ENCODE peak calls at places on chromosome 6, in eight cellular contexts. One of them, this sample, is unnamed.
A peak's percentile ranks its signal among the peaks of the same experiment; 100 is the strongest.

GRCh38 chr6:1923454-1923853 is 313.7 kb downstream of the FOXC1 start:
- DNase-seq in stimulated activated CD4-positive, alpha-beta T cell treated with anti-CD3 and anti-CD28 coated beads, Interleukin-15, amount 100 ng/mL, for 48 hours: no peak
- DNase-seq in PC-3: no peak
- DNase-seq in ovary: no peak
- DNase-seq in AG10803: no peak
- DNase-seq in activated CD8-positive, alpha-beta memory T cell treated with anti-CD3 and anti-CD28 coated beads, Interleukin-2, amount 10 ng/mL, durations not matched to agents 7 days and 5 days: no peak
- DNase-seq in AG08396: no peak
- DNase-seq in AG09309: no peak
- DNase-seq in this sample: no peak

GRCh38 chr6:106293113-106293512 is 32.4 kb downstream of the ATG5 start:
- DNase-seq in activated CD8-positive, alpha-beta memory T cell treated with anti-CD3 and anti-CD28 coated beads, Interleukin-2, amount 10 ng/mL, durations not matched to agents 7 days and 5 days: no peak
- DNase-seq in ovary: no peak
- DNase-seq in AG10803: no peak
- DNase-seq in AG08396: no peak
- DNase-seq in stimulated activated CD4-positive, alpha-beta T cell treated with anti-CD3 and anti-CD28 coated beads, Interleukin-15, amount 100 ng/mL, for 48 hours: no peak
- DNase-seq in AG09309: no peak
- DNase-seq in PC-3: no peak
- DNase-seq in this sample: no peak

GRCh38 chr6:169224185-169224695 is 29.4 kb downstream of the THBS2 start:
- DNase-seq in AG08396: peak; percentile 39
- DNase-seq in activated CD8-positive, alpha-beta memory T cell treated with anti-CD3 and anti-CD28 coated beads, Interleukin-2, amount 10 ng/mL, durations not matched to agents 7 days and 5 days: peak; percentile 21
- DNase-seq in stimulated activated CD4-positive, alpha-beta T cell treated with anti-CD3 and anti-CD28 coated beads, Interleukin-15, amount 100 ng/mL, for 48 hours: no peak
- DNase-seq in AG09309: peak; percentile 57
- DNase-seq in PC-3: no peak
- DNase-seq in ovary: peak; percentile 86
- DNase-seq in AG10803: peak; percentile 34
- DNase-seq in this sample: no peak

GRCh38 chr6:4460595-4461475 is 315.4 kb upstream of the CDYL start:
- DNase-seq in PC-3: no peak
- DNase-seq in stimulated activated CD4-positive, alpha-beta T cell treated with anti-CD3 and anti-CD28 coated beads, Interleukin-15, amount 100 ng/mL, for 48 hours: no peak
- DNase-seq in ovary: peak; percentile 75
- DNase-seq in activated CD8-positive, alpha-beta memory T cell treated with anti-CD3 and anti-CD28 coated beads, Interleukin-2, amount 10 ng/mL, durations not matched to agents 7 days and 5 days: no peak
- DNase-seq in AG10803: peak; percentile 76
- DNase-seq in AG09309: no peak
- DNase-seq in AG08396: peak; percentile 41
- DNase-seq in this sample: no peak

GRCh38 chr6:14396826-14397517 is 279.4 kb downstream of the CD83 start:
- DNase-seq in PC-3: peak; percentile 52
- DNase-seq in AG10803: peak; percentile 20
- DNase-seq in activated CD8-positive, alpha-beta memory T cell treated with anti-CD3 and anti-CD28 coated beads, Interleukin-2, amount 10 ng/mL, durations not matched to agents 7 days and 5 days: no peak
- DNase-seq in AG09309: no peak
- DNase-seq in stimulated activated CD4-positive, alpha-beta T cell treated with anti-CD3 and anti-CD28 coated beads, Interleukin-15, amount 100 ng/mL, for 48 hours: no peak
- DNase-seq in AG08396: peak; percentile 40
- DNase-seq in ovary: no peak
- DNase-seq in this sample: peak; percentile 82

GRCh38 chr6:77650098-77650663 is 2.7 kb upstream of the MEI4 start:
- DNase-seq in activated CD8-positive, alpha-beta memory T cell treated with anti-CD3 and anti-CD28 coated beads, Interleukin-2, amount 10 ng/mL, durations not matched to agents 7 days and 5 days: no peak
- DNase-seq in AG10803: no peak
- DNase-seq in stimulated activated CD4-positive, alpha-beta T cell treated with anti-CD3 and anti-CD28 coated beads, Interleukin-15, amount 100 ng/mL, for 48 hours: no peak
- DNase-seq in PC-3: no peak
- DNase-seq in ovary: peak; percentile 33
- DNase-seq in AG08396: no peak
- DNase-seq in AG09309: no peak
- DNase-seq in this sample: no peak

GRCh38 chr6:18022398-18023231 is 35.2 kb upstream of the KIF13A start:
- DNase-seq in ovary: no peak
- DNase-seq in AG09309: no peak
- DNase-seq in AG08396: peak; percentile 52
- DNase-seq in AG10803: peak; percentile 79
- DNase-seq in stimulated activated CD4-positive, alpha-beta T cell treated with anti-CD3 and anti-CD28 coated beads, Interleukin-15, amount 100 ng/mL, for 48 hours: no peak
- DNase-seq in activated CD8-positive, alpha-beta memory T cell treated with anti-CD3 and anti-CD28 coated beads, Interleukin-2, amount 10 ng/mL, durations not matched to agents 7 days and 5 days: no peak
- DNase-seq in PC-3: peak; percentile 44
- DNase-seq in this sample: no peak

GRCh38 chr6:45532626-45533258 is 155.0 kb upstream of the SUPT3H start:
- DNase-seq in AG10803: peak; percentile 72
- DNase-seq in stimulated activated CD4-positive, alpha-beta T cell treated with anti-CD3 and anti-CD28 coated beads, Interleukin-15, amount 100 ng/mL, for 48 hours: no peak
- DNase-seq in AG08396: no peak
- DNase-seq in ovary: no peak
- DNase-seq in AG09309: no peak
- DNase-seq in PC-3: no peak
- DNase-seq in activated CD8-positive, alpha-beta memory T cell treated with anti-CD3 and anti-CD28 coated beads, Interleukin-2, amount 10 ng/mL, durations not matched to agents 7 days and 5 days: no peak
- DNase-seq in this sample: no peak

GRCh38 chr6:97203343-97203742 is 79.7 kb downstream of the MMS22L start:
- DNase-seq in AG09309: no peak
- DNase-seq in stimulated activated CD4-positive, alpha-beta T cell treated with anti-CD3 and anti-CD28 coated beads, Interleukin-15, amount 100 ng/mL, for 48 hours: no peak
- DNase-seq in ovary: no peak
- DNase-seq in AG08396: peak; percentile 5
- DNase-seq in activated CD8-positive, alpha-beta memory T cell treated with anti-CD3 and anti-CD28 coated beads, Interleukin-2, amount 10 ng/mL, durations not matched to agents 7 days and 5 days: no peak
- DNase-seq in PC-3: no peak
- DNase-seq in AG10803: peak; percentile 8
- DNase-seq in this sample: no peak

GRCh38 chr6:397056-397455 is 5.5 kb downstream of the IRF4 start:
- DNase-seq in stimulated activated CD4-positive, alpha-beta T cell treated with anti-CD3 and anti-CD28 coated beads, Interleukin-15, amount 100 ng/mL, for 48 hours: no peak
- DNase-seq in AG09309: no peak
- DNase-seq in AG08396: no peak
- DNase-seq in ovary: no peak
- DNase-seq in activated CD8-positive, alpha-beta memory T cell treated with anti-CD3 and anti-CD28 coated beads, Interleukin-2, amount 10 ng/mL, durations not matched to agents 7 days and 5 days: peak; percentile 36
- DNase-seq in AG10803: no peak
- DNase-seq in PC-3: no peak
- DNase-seq in this sample: no peak

GRCh38 chr6:156963712-156964700 is 186.8 kb downstream of the ARID1B start:
- DNase-seq in AG09309: no peak
- DNase-seq in activated CD8-positive, alpha-beta memory T cell treated with anti-CD3 and anti-CD28 coated beads, Interleukin-2, amount 10 ng/mL, durations not matched to agents 7 days and 5 days: peak; percentile 65
- DNase-seq in AG10803: peak; percentile 61
- DNase-seq in PC-3: peak; percentile 58
- DNase-seq in ovary: no peak
- DNase-seq in stimulated activated CD4-positive, alpha-beta T cell treated with anti-CD3 and anti-CD28 coated beads, Interleukin-15, amount 100 ng/mL, for 48 hours: peak; percentile 43
- DNase-seq in AG08396: peak; percentile 39
- DNase-seq in this sample: peak; percentile 56

GRCh38 chr6:106141441-106142237 is 55.5 kb downstream of the PRDM1 start:
- DNase-seq in AG09309: no peak
- DNase-seq in AG10803: no peak
- DNase-seq in ovary: no peak
- DNase-seq in PC-3: peak; percentile 41
- DNase-seq in activated CD8-positive, alpha-beta memory T cell treated with anti-CD3 and anti-CD28 coated beads, Interleukin-2, amount 10 ng/mL, durations not matched to agents 7 days and 5 days: peak; percentile 85
- DNase-seq in stimulated activated CD4-positive, alpha-beta T cell treated with anti-CD3 and anti-CD28 coated beads, Interleukin-15, amount 100 ng/mL, for 48 hours: no peak
- DNase-seq in AG08396: no peak
- DNase-seq in this sample: no peak

GRCh38 chr6:33841070-33841469 is 37.3 kb upstream of the MLN start:
- DNase-seq in activated CD8-positive, alpha-beta memory T cell treated with anti-CD3 and anti-CD28 coated beads, Interleukin-2, amount 10 ng/mL, durations not matched to agents 7 days and 5 days: no peak
- DNase-seq in AG08396: no peak
- DNase-seq in stimulated activated CD4-positive, alpha-beta T cell treated with anti-CD3 and anti-CD28 coated beads, Interleukin-15, amount 100 ng/mL, for 48 hours: no peak
- DNase-seq in AG09309: no peak
- DNase-seq in PC-3: no peak
- DNase-seq in AG10803: no peak
- DNase-seq in ovary: no peak
- DNase-seq in this sample: no peak

GRCh38 chr6:148195511-148195910 is 147.1 kb upstream of the SASH1 start:
- DNase-seq in AG10803: no peak
- DNase-seq in AG09309: no peak
- DNase-seq in activated CD8-positive, alpha-beta memory T cell treated with anti-CD3 and anti-CD28 coated beads, Interleukin-2, amount 10 ng/mL, durations not matched to agents 7 days and 5 days: no peak
- DNase-seq in stimulated activated CD4-positive, alpha-beta T cell treated with anti-CD3 and anti-CD28 coated beads, Interleukin-15, amount 100 ng/mL, for 48 hours: no peak
- DNase-seq in ovary: no peak
- DNase-seq in AG08396: no peak
- DNase-seq in PC-3: no peak
- DNase-seq in this sample: no peak

GRCh38 chr6:155755452-155755851 is 299.8 kb upstream of the NOX3 start:
- DNase-seq in AG08396: no peak
- DNase-seq in AG09309: no peak
- DNase-seq in activated CD8-positive, alpha-beta memory T cell treated with anti-CD3 and anti-CD28 coated beads, Interleukin-2, amount 10 ng/mL, durations not matched to agents 7 days and 5 days: no peak
- DNase-seq in AG10803: no peak
- DNase-seq in stimulated activated CD4-positive, alpha-beta T cell treated with anti-CD3 and anti-CD28 coated beads, Interleukin-15, amount 100 ng/mL, for 48 hours: no peak
- DNase-seq in PC-3: no peak
- DNase-seq in ovary: no peak
- DNase-seq in this sample: no peak

GRCh38 chr6:65546894-65547293 is 160.1 kb downstream of the EYS start:
- DNase-seq in PC-3: no peak
- DNase-seq in activated CD8-positive, alpha-beta memory T cell treated with anti-CD3 and anti-CD28 coated beads, Interleukin-2, amount 10 ng/mL, durations not matched to agents 7 days and 5 days: no peak
- DNase-seq in AG09309: no peak
- DNase-seq in stimulated activated CD4-positive, alpha-beta T cell treated with anti-CD3 and anti-CD28 coated beads, Interleukin-15, amount 100 ng/mL, for 48 hours: no peak
- DNase-seq in ovary: no peak
- DNase-seq in AG10803: no peak
- DNase-seq in AG08396: no peak
- DNase-seq in this sample: no peak

GRCh38 chr6:6090861-6091607 is 84.3 kb upstream of the NRN1 start:
- DNase-seq in stimulated activated CD4-positive, alpha-beta T cell treated with anti-CD3 and anti-CD28 coated beads, Interleukin-15, amount 100 ng/mL, for 48 hours: no peak
- DNase-seq in activated CD8-positive, alpha-beta memory T cell treated with anti-CD3 and anti-CD28 coated beads, Interleukin-2, amount 10 ng/mL, durations not matched to agents 7 days and 5 days: no peak
- DNase-seq in ovary: no peak
- DNase-seq in AG09309: no peak
- DNase-seq in AG08396: no peak
- DNase-seq in AG10803: no peak
- DNase-seq in PC-3: no peak
- DNase-seq in this sample: no peak

This sample was measured in MG63.